ENCODE peak calls at places on chromosomes 4 and X, in seven cellular contexts. E is cardiac muscle cell, D is MM.1S, X is EH, J is LHCN-M2, B is AG04450, V is GM04504. F is an unnamed sample.
A peak's percentile ranks its signal among the peaks of the same experiment; 100 is the strongest.

GRCh38 chr4:8515316-8516060 is 64.7 kb upstream of the GPR78 start:
- DNase-seq in E (no peak), D (no peak), X (peak; percentile 96), J (peak; percentile 99), B (no peak), V (peak; percentile 52), F (no peak)

GRCh38 chr4:21512351-21512750 is 436.2 kb downstream of the KCNIP4 start:
- DNase-seq in E (peak; percentile 73), D (peak; percentile 56), X (peak; percentile 39), J (peak; percentile 28), B (no peak), V (peak; percentile 1), F (peak; percentile 13)

GRCh38 chr4:17771284-17771908 is 10.0 kb downstream of the FAM184B start:
- DNase-seq in E (peak; percentile 67), D (no peak), X (no peak), J (peak; percentile 20), B (no peak), V (no peak), F (no peak)

GRCh38 chrX:154012336-154012991 is 7.2 kb downstream of the IRAK1 start:
- DNase-seq in E (no peak), D (no peak), X (no peak), J (no peak), B (no peak), V (no peak), F (no peak)

GRCh38 chr4:116058129-116058528 is 944.7 kb upstream of the NDST4 start:
- DNase-seq in E (no peak), D (no peak), X (no peak), J (no peak), B (no peak), V (no peak), F (no peak)

GRCh38 chr4:5816851-5817375 is 76.0 kb downstream of the CRMP1 start:
- DNase-seq in E (no peak), D (no peak), X (no peak), J (no peak), B (no peak), V (no peak), F (no peak)

GRCh38 chr4:7906171-7906581 is 33.5 kb downstream of the AFAP1 start:
- DNase-seq in E (no peak), D (no peak), X (peak; percentile 59), J (peak; percentile 37), B (no peak), V (no peak), F (no peak)

GRCh38 chr4:3674479-3674851 is 91.7 kb upstream of the ADRA2C start:
- DNase-seq in E (no peak), D (no peak), X (no peak), J (no peak), B (no peak), V (no peak), F (no peak)

GRCh38 chr4:114078636-114079035 is 99.2 kb upstream of the ARSJ start:
- DNase-seq in E (no peak), D (no peak), X (peak; percentile 56), J (no peak), B (no peak), V (no peak), F (peak; percentile 7)

GRCh38 chrX:5916945-5917344 is 311.7 kb downstream of the NLGN4X start:
- DNase-seq in E (no peak), D (no peak), X (no peak), J (no peak), B (no peak), V (no peak), F (no peak)

GRCh38 chrX:40284852-40285251 is 187.1 kb upstream of the BCOR start:
- DNase-seq in E (no peak), D (no peak), X (no peak), J (no peak), B (no peak), V (no peak), F (no peak)

GRCh38 chr4:77092832-77093800 is 17.3 kb upstream of the CCNI start:
- DNase-seq in E (no peak), D (peak; percentile 24), X (peak; percentile 57), J (no peak), B (no peak), V (no peak), F (no peak)

F was measured in AG09309.